ENCODE peak calls at places on chromosomes 2 and 18, in six cellular contexts. F is CD4-positive, alpha-beta memory T cell; N is EH; B is esophagus muscularis mucosa; W is activated CD8-positive, alpha-beta memory T cell treated with anti-CD3 and anti-CD28 coated beads, Interleukin-2, amount 10 ng/mL, durations not matched to agents 7 days and 5 days; S is bronchial epithelial cell. O is an unnamed sample.

GRCh38 chr2:68974946-68975665 is 670 bp downstream of the GKN1 start:
- DNase-seq in F (no peak), N (no peak), B (no peak), W (no peak), S (no peak), O (no peak)

GRCh38 chr18:63823516-63824219 is 48.5 kb downstream of the SERPINB7 start:
- DNase-seq in F (no peak), N (peak), B (no peak), W (peak), S (peak), O (peak)

GRCh38 chr2:231699006-231699405 is 9.3 kb upstream of the PTMA start:
- DNase-seq in F (no peak), N (peak), B (no peak), W (no peak), S (no peak), O (no peak)

GRCh38 chr18:12741351-12741750 is 38.5 kb downstream of the PSMG2 start:
- DNase-seq in F (no peak), N (peak), B (no peak), W (no peak), S (peak), O (no peak)

GRCh38 chr2:218896501-218897393 is 16.1 kb downstream of the WNT10A start:
- DNase-seq in F (peak), N (no peak), B (no peak), W (peak), S (peak), O (peak)

GRCh38 chr2:75608684-75609333 is 37.8 kb upstream of the MRPL19 start:
- DNase-seq in F (peak), N (peak), B (peak), W (peak), S (peak), O (peak)

GRCh38 chr18:69947361-69948106 is at the start of gene CD226:
- DNase-seq in F (peak), N (no peak), B (no peak), W (peak), S (no peak), O (no peak)

GRCh38 chr2:164458801-164459200 is 162.5 kb downstream of the GRB14 start:
- DNase-seq in F (no peak), N (no peak), B (no peak), W (no peak), S (no peak), O (no peak)

GRCh38 chr2:214005337-214005736 is 405.5 kb upstream of the VWC2L start:
- DNase-seq in F (no peak), N (peak), B (no peak), W (no peak), S (no peak), O (no peak)

GRCh38 chr2:12493031-12493513 is 223.7 kb upstream of the TRIB2 start:
- DNase-seq in F (peak), N (peak), B (no peak), W (peak), S (peak), O (no peak)

GRCh38 chr18:43590182-43590903 is 313.1 kb upstream of the SYT4 start:
- DNase-seq in F (no peak), N (no peak), B (no peak), W (no peak), S (peak), O (no peak)